ENCODE peak calls at places on chromosomes 12 and 14, in six cellular contexts. One of them, this sample, is unnamed.

GRCh38 chr14:28875937-28876910 is 109.6 kb downstream of the FOXG1 start:
- DNase-seq in cardiac muscle cell: no peak
- DNase-seq in GM10248: no peak
- DNase-seq in fibroblast of pulmonary artery: no peak
- DNase-seq in nephron progenitor cell: no peak
- DNase-seq in C1 segment of cervical spinal cord: no peak
- DNase-seq in this sample: no peak

GRCh38 chr12:103877934-103878510 is 37.0 kb upstream of the NT5DC3 start:
- DNase-seq in cardiac muscle cell: peak
- DNase-seq in GM10248: peak
- DNase-seq in fibroblast of pulmonary artery: peak
- DNase-seq in nephron progenitor cell: peak
- DNase-seq in C1 segment of cervical spinal cord: no peak
- DNase-seq in this sample: peak

GRCh38 chr14:22900088-22900799 is 17.2 kb downstream of the REM2 start:
- DNase-seq in cardiac muscle cell: peak
- DNase-seq in GM10248: peak
- DNase-seq in fibroblast of pulmonary artery: peak
- DNase-seq in nephron progenitor cell: peak
- DNase-seq in C1 segment of cervical spinal cord: no peak
- DNase-seq in this sample: peak

GRCh38 chr12:26150737-26151450 is 26.1 kb upstream of the BHLHE41 start:
- DNase-seq in cardiac muscle cell: peak
- DNase-seq in GM10248: no peak
- DNase-seq in fibroblast of pulmonary artery: peak
- DNase-seq in nephron progenitor cell: no peak
- DNase-seq in C1 segment of cervical spinal cord: no peak
- DNase-seq in this sample: no peak

GRCh38 chr14:25132734-25133422 is 82.9 kb upstream of the STXBP6 start:
- DNase-seq in cardiac muscle cell: peak
- DNase-seq in GM10248: peak
- DNase-seq in fibroblast of pulmonary artery: peak
- DNase-seq in nephron progenitor cell: peak
- DNase-seq in C1 segment of cervical spinal cord: no peak
- DNase-seq in this sample: peak

GRCh38 chr12:288687-289086 is 26.1 kb upstream of the SLC6A13 start:
- DNase-seq in cardiac muscle cell: peak
- DNase-seq in GM10248: no peak
- DNase-seq in fibroblast of pulmonary artery: peak
- DNase-seq in nephron progenitor cell: no peak
- DNase-seq in C1 segment of cervical spinal cord: no peak
- DNase-seq in this sample: no peak

GRCh38 chr12:21813751-21814150 is 39.2 kb upstream of the KCNJ8 start:
- DNase-seq in cardiac muscle cell: no peak
- DNase-seq in GM10248: no peak
- DNase-seq in fibroblast of pulmonary artery: no peak
- DNase-seq in nephron progenitor cell: no peak
- DNase-seq in C1 segment of cervical spinal cord: no peak
- DNase-seq in this sample: no peak

GRCh38 chr12:6554990-6555691 is 701 bp downstream of the IFFO1 start:
- DNase-seq in cardiac muscle cell: no peak
- DNase-seq in GM10248: peak
- DNase-seq in fibroblast of pulmonary artery: no peak
- DNase-seq in nephron progenitor cell: peak
- DNase-seq in C1 segment of cervical spinal cord: no peak
- DNase-seq in this sample: no peak

GRCh38 chr14:92540472-92541048 is 27.0 kb downstream of the RIN3 start:
- DNase-seq in cardiac muscle cell: peak
- DNase-seq in GM10248: no peak
- DNase-seq in fibroblast of pulmonary artery: peak
- DNase-seq in nephron progenitor cell: no peak
- DNase-seq in C1 segment of cervical spinal cord: no peak
- DNase-seq in this sample: no peak

GRCh38 chr14:102915292-102916110 is 7.0 kb upstream of the AMN start:
- DNase-seq in cardiac muscle cell: no peak
- DNase-seq in GM10248: no peak
- DNase-seq in fibroblast of pulmonary artery: no peak
- DNase-seq in nephron progenitor cell: no peak
- DNase-seq in C1 segment of cervical spinal cord: no peak
- DNase-seq in this sample: no peak

GRCh38 chr12:48115957-48116356 is 3.2 kb upstream of the PFKM start:
- DNase-seq in cardiac muscle cell: no peak
- DNase-seq in GM10248: no peak
- DNase-seq in fibroblast of pulmonary artery: no peak
- DNase-seq in nephron progenitor cell: no peak
- DNase-seq in C1 segment of cervical spinal cord: no peak
- DNase-seq in this sample: no peak

GRCh38 chr14:75404843-75405242 is 23.0 kb upstream of the JDP2 start:
- DNase-seq in cardiac muscle cell: no peak
- DNase-seq in GM10248: no peak
- DNase-seq in fibroblast of pulmonary artery: no peak
- DNase-seq in nephron progenitor cell: no peak
- DNase-seq in C1 segment of cervical spinal cord: no peak
- DNase-seq in this sample: no peak

GRCh38 chr12:54935235-54935951 is 49.2 kb downstream of the TESPA1 start:
- DNase-seq in cardiac muscle cell: peak
- DNase-seq in GM10248: peak
- DNase-seq in fibroblast of pulmonary artery: peak
- DNase-seq in nephron progenitor cell: no peak
- DNase-seq in C1 segment of cervical spinal cord: no peak
- DNase-seq in this sample: peak

GRCh38 chr12:121004253-121004815 is 12.0 kb downstream of the C12orf43 start:
- DNase-seq in cardiac muscle cell: no peak
- DNase-seq in GM10248: no peak
- DNase-seq in fibroblast of pulmonary artery: no peak
- DNase-seq in nephron progenitor cell: no peak
- DNase-seq in C1 segment of cervical spinal cord: no peak
- DNase-seq in this sample: no peak

GRCh38 chr12:58764100-58764953 is 156.0 kb downstream of the LRIG3 start:
- DNase-seq in cardiac muscle cell: no peak
- DNase-seq in GM10248: no peak
- DNase-seq in fibroblast of pulmonary artery: peak
- DNase-seq in nephron progenitor cell: peak
- DNase-seq in C1 segment of cervical spinal cord: no peak
- DNase-seq in this sample: no peak

GRCh38 chr12:127125607-127126259 is 1141.2 kb upstream of the TMEM132C start:
- DNase-seq in cardiac muscle cell: peak
- DNase-seq in GM10248: no peak
- DNase-seq in fibroblast of pulmonary artery: peak
- DNase-seq in nephron progenitor cell: no peak
- DNase-seq in C1 segment of cervical spinal cord: no peak
- DNase-seq in this sample: peak

GRCh38 chr12:107330901-107331431 is 237.6 kb upstream of the CRY1 start:
- DNase-seq in cardiac muscle cell: no peak
- DNase-seq in GM10248: no peak
- DNase-seq in fibroblast of pulmonary artery: no peak
- DNase-seq in nephron progenitor cell: no peak
- DNase-seq in C1 segment of cervical spinal cord: no peak
- DNase-seq in this sample: no peak

GRCh38 chr14:104752338-104752734 is 611 bp upstream of the SIVA1 start:
- DNase-seq in cardiac muscle cell: no peak
- DNase-seq in GM10248: no peak
- DNase-seq in fibroblast of pulmonary artery: no peak
- DNase-seq in nephron progenitor cell: no peak
- DNase-seq in C1 segment of cervical spinal cord: no peak
- DNase-seq in this sample: no peak

GRCh38 chr14:54556535-54556934 is 10.4 kb upstream of the SAMD4A start:
- DNase-seq in cardiac muscle cell: peak
- DNase-seq in GM10248: no peak
- DNase-seq in fibroblast of pulmonary artery: no peak
- DNase-seq in nephron progenitor cell: no peak
- DNase-seq in C1 segment of cervical spinal cord: no peak
- DNase-seq in this sample: no peak

This sample was measured in HT-29.